ENCODE peak calls at places on chromosomes 16 and 17, in eight cellular contexts. One of them, this sample, is unnamed.

GRCh38 chr16:64181526-64181925 is 940.3 kb downstream of the CDH11 start:
- DNase-seq in CD8-positive, alpha-beta memory T cell: no peak
- DNase-seq in body of pancreas: no peak
- DNase-seq in left ventricle myocardium inferior: no peak
- DNase-seq in AG04450: no peak
- DNase-seq in fibroblast of the aortic adventitia: no peak
- DNase-seq in GM23338: no peak
- DNase-seq in ovary: no peak
- DNase-seq in this sample: no peak

GRCh38 chr17:19492140-19492539 is 41.5 kb upstream of the SLC47A1 start:
- DNase-seq in fibroblast of the aortic adventitia: no peak
- DNase-seq in body of pancreas: no peak
- DNase-seq in left ventricle myocardium inferior: no peak
- DNase-seq in CD8-positive, alpha-beta memory T cell: no peak
- DNase-seq in AG04450: no peak
- DNase-seq in GM23338: peak
- DNase-seq in ovary: no peak
- DNase-seq in this sample: no peak

GRCh38 chr17:80649200-80649644 is 104.6 kb downstream of the RPTOR start:
- DNase-seq in left ventricle myocardium inferior: no peak
- DNase-seq in CD8-positive, alpha-beta memory T cell: no peak
- DNase-seq in GM23338: no peak
- DNase-seq in body of pancreas: no peak
- DNase-seq in fibroblast of the aortic adventitia: no peak
- DNase-seq in ovary: no peak
- DNase-seq in AG04450: no peak
- DNase-seq in this sample: no peak

GRCh38 chr17:48834973-48835372 is 4.1 kb downstream of the CALCOCO2 start:
- DNase-seq in ovary: no peak
- DNase-seq in CD8-positive, alpha-beta memory T cell: no peak
- DNase-seq in AG04450: no peak
- DNase-seq in left ventricle myocardium inferior: no peak
- DNase-seq in GM23338: no peak
- DNase-seq in fibroblast of the aortic adventitia: no peak
- DNase-seq in body of pancreas: no peak
- DNase-seq in this sample: no peak

GRCh38 chr16:1960665-1961630 is 1.6 kb downstream of the NDUFB10 start:
- DNase-seq in left ventricle myocardium inferior: no peak
- DNase-seq in body of pancreas: peak
- DNase-seq in fibroblast of the aortic adventitia: peak
- DNase-seq in GM23338: no peak
- DNase-seq in CD8-positive, alpha-beta memory T cell: no peak
- DNase-seq in ovary: no peak
- DNase-seq in AG04450: no peak
- DNase-seq in this sample: peak

GRCh38 chr16:85541619-85542547 is 71.2 kb upstream of the GSE1 start:
- DNase-seq in body of pancreas: no peak
- DNase-seq in left ventricle myocardium inferior: no peak
- DNase-seq in ovary: no peak
- DNase-seq in AG04450: no peak
- DNase-seq in CD8-positive, alpha-beta memory T cell: no peak
- DNase-seq in fibroblast of the aortic adventitia: no peak
- DNase-seq in GM23338: peak
- DNase-seq in this sample: no peak

GRCh38 chr17:72273301-72274056 is 152.7 kb downstream of the SOX9 start:
- DNase-seq in GM23338: no peak
- DNase-seq in AG04450: no peak
- DNase-seq in ovary: no peak
- DNase-seq in fibroblast of the aortic adventitia: no peak
- DNase-seq in body of pancreas: no peak
- DNase-seq in left ventricle myocardium inferior: no peak
- DNase-seq in CD8-positive, alpha-beta memory T cell: no peak
- DNase-seq in this sample: peak

GRCh38 chr17:80316431-80316830 is 55.8 kb downstream of the RNF213 start:
- DNase-seq in CD8-positive, alpha-beta memory T cell: no peak
- DNase-seq in fibroblast of the aortic adventitia: no peak
- DNase-seq in body of pancreas: no peak
- DNase-seq in AG04450: no peak
- DNase-seq in left ventricle myocardium inferior: no peak
- DNase-seq in ovary: no peak
- DNase-seq in GM23338: no peak
- DNase-seq in this sample: no peak

GRCh38 chr17:76716146-76716833 is 5.5 kb upstream of the MXRA7 start:
- DNase-seq in left ventricle myocardium inferior: peak
- DNase-seq in body of pancreas: no peak
- DNase-seq in ovary: no peak
- DNase-seq in CD8-positive, alpha-beta memory T cell: peak
- DNase-seq in AG04450: peak
- DNase-seq in fibroblast of the aortic adventitia: peak
- DNase-seq in GM23338: no peak
- DNase-seq in this sample: peak

GRCh38 chr16:63629272-63629671 is 1492.6 kb downstream of the CDH11 start:
- DNase-seq in ovary: no peak
- DNase-seq in fibroblast of the aortic adventitia: no peak
- DNase-seq in GM23338: no peak
- DNase-seq in left ventricle myocardium inferior: no peak
- DNase-seq in AG04450: no peak
- DNase-seq in body of pancreas: no peak
- DNase-seq in CD8-positive, alpha-beta memory T cell: no peak
- DNase-seq in this sample: no peak

GRCh38 chr17:79830763-79831366 is 8.4 kb downstream of the CBX4 start:
- DNase-seq in ovary: no peak
- DNase-seq in left ventricle myocardium inferior: no peak
- DNase-seq in CD8-positive, alpha-beta memory T cell: no peak
- DNase-seq in GM23338: no peak
- DNase-seq in fibroblast of the aortic adventitia: no peak
- DNase-seq in body of pancreas: peak
- DNase-seq in AG04450: no peak
- DNase-seq in this sample: no peak

GRCh38 chr17:4607773-4608187 is 23.5 kb downstream of the SMTNL2 start:
- DNase-seq in AG04450: no peak
- DNase-seq in body of pancreas: peak
- DNase-seq in ovary: peak
- DNase-seq in left ventricle myocardium inferior: peak
- DNase-seq in CD8-positive, alpha-beta memory T cell: no peak
- DNase-seq in GM23338: no peak
- DNase-seq in fibroblast of the aortic adventitia: peak
- DNase-seq in this sample: peak

GRCh38 chr17:79534851-79535727 is 75.8 kb downstream of the RBFOX3 start:
- DNase-seq in left ventricle myocardium inferior: no peak
- DNase-seq in CD8-positive, alpha-beta memory T cell: no peak
- DNase-seq in ovary: no peak
- DNase-seq in GM23338: no peak
- DNase-seq in fibroblast of the aortic adventitia: no peak
- DNase-seq in AG04450: no peak
- DNase-seq in body of pancreas: no peak
- DNase-seq in this sample: no peak

GRCh38 chr16:4217246-4218131 is 24.4 kb downstream of the SRL start:
- DNase-seq in GM23338: no peak
- DNase-seq in fibroblast of the aortic adventitia: peak
- DNase-seq in AG04450: no peak
- DNase-seq in left ventricle myocardium inferior: peak
- DNase-seq in body of pancreas: no peak
- DNase-seq in CD8-positive, alpha-beta memory T cell: no peak
- DNase-seq in ovary: peak
- DNase-seq in this sample: no peak
- H3K4me3 ChIP-seq in GM23338: no peak
- H3K4me3 ChIP-seq in fibroblast of the aortic adventitia: no peak
- H3K4me3 ChIP-seq in AG04450: no peak
- H3K4me3 ChIP-seq in left ventricle myocardium inferior: peak
- H3K4me3 ChIP-seq in body of pancreas: no peak
- H3K4me3 ChIP-seq in CD8-positive, alpha-beta memory T cell: no peak
- H3K4me3 ChIP-seq in ovary: no peak
- H3K4me3 ChIP-seq in this sample: no peak

GRCh38 chr16:22188595-22189442 is 17.3 kb upstream of the EEF2K start:
- DNase-seq in AG04450: peak
- DNase-seq in left ventricle myocardium inferior: peak
- DNase-seq in GM23338: peak
- DNase-seq in fibroblast of the aortic adventitia: peak
- DNase-seq in ovary: peak
- DNase-seq in body of pancreas: peak
- DNase-seq in CD8-positive, alpha-beta memory T cell: peak
- DNase-seq in this sample: peak
- H3K4me3 ChIP-seq in AG04450: no peak
- H3K4me3 ChIP-seq in left ventricle myocardium inferior: peak
- H3K4me3 ChIP-seq in GM23338: peak
- H3K4me3 ChIP-seq in fibroblast of the aortic adventitia: no peak
- H3K4me3 ChIP-seq in ovary: no peak
- H3K4me3 ChIP-seq in body of pancreas: no peak
- H3K4me3 ChIP-seq in CD8-positive, alpha-beta memory T cell: peak
- H3K4me3 ChIP-seq in this sample: no peak

GRCh38 chr17:8894189-8894611 is 26.7 kb upstream of the PIK3R6 start:
- DNase-seq in body of pancreas: no peak
- DNase-seq in GM23338: peak
- DNase-seq in CD8-positive, alpha-beta memory T cell: no peak
- DNase-seq in fibroblast of the aortic adventitia: no peak
- DNase-seq in left ventricle myocardium inferior: no peak
- DNase-seq in AG04450: no peak
- DNase-seq in ovary: no peak
- DNase-seq in this sample: no peak

GRCh38 chr17:8893059-8893458 is 25.6 kb upstream of the PIK3R6 start:
- DNase-seq in CD8-positive, alpha-beta memory T cell: no peak
- DNase-seq in AG04450: no peak
- DNase-seq in GM23338: no peak
- DNase-seq in ovary: no peak
- DNase-seq in fibroblast of the aortic adventitia: no peak
- DNase-seq in left ventricle myocardium inferior: no peak
- DNase-seq in body of pancreas: no peak
- DNase-seq in this sample: no peak

GRCh38 chr17:8894673-8895578 is 27.5 kb upstream of the PIK3R6 start:
- DNase-seq in body of pancreas: peak
- DNase-seq in AG04450: peak
- DNase-seq in CD8-positive, alpha-beta memory T cell: no peak
- DNase-seq in GM23338: peak
- DNase-seq in left ventricle myocardium inferior: peak
- DNase-seq in ovary: no peak
- DNase-seq in fibroblast of the aortic adventitia: peak
- DNase-seq in this sample: peak

GRCh38 chr17:8892338-8892690 is 24.8 kb upstream of the PIK3R6 start:
- DNase-seq in ovary: no peak
- DNase-seq in left ventricle myocardium inferior: no peak
- DNase-seq in fibroblast of the aortic adventitia: no peak
- DNase-seq in AG04450: no peak
- DNase-seq in GM23338: no peak
- DNase-seq in CD8-positive, alpha-beta memory T cell: no peak
- DNase-seq in body of pancreas: no peak
- DNase-seq in this sample: no peak

DNA sequence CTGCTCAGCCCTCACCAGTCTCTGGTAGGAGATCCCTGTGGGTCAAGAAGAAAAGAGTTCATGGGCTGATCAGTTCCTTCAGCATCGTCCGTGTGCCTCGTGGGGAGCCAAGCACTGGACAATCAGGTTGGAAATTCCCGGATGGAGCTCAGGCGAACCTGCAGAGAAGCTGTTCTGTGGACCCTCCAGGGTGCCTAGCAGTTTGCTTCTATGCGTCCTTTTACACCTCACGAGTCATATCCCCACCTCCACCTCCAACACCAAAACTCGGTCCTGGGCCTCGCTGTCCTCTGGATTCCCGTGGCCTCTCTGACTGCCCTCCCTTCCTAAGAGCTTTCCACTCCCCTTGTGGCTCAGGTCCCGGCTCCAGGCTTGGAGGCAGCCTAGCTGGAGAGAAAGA is 26.1 kb upstream of the PIK3R6 start:
- DNase-seq in AG04450: no peak
- DNase-seq in CD8-positive, alpha-beta memory T cell: no peak
- DNase-seq in fibroblast of the aortic adventitia: no peak
- DNase-seq in GM23338: no peak
- DNase-seq in left ventricle myocardium inferior: no peak
- DNase-seq in ovary: no peak
- DNase-seq in body of pancreas: no peak
- DNase-seq in this sample: no peak
- H3K4me3 ChIP-seq in AG04450: no peak
- H3K4me3 ChIP-seq in CD8-positive, alpha-beta memory T cell: no peak
- H3K4me3 ChIP-seq in fibroblast of the aortic adventitia: no peak
- H3K4me3 ChIP-seq in GM23338: no peak
- H3K4me3 ChIP-seq in left ventricle myocardium inferior: no peak
- H3K4me3 ChIP-seq in ovary: no peak
- H3K4me3 ChIP-seq in body of pancreas: no peak
- H3K4me3 ChIP-seq in this sample: no peak

GRCh38 chr17:1200440-1200839 is 20.7 kb upstream of the ABR start:
- DNase-seq in body of pancreas: no peak
- DNase-seq in left ventricle myocardium inferior: no peak
- DNase-seq in CD8-positive, alpha-beta memory T cell: no peak
- DNase-seq in GM23338: no peak
- DNase-seq in fibroblast of the aortic adventitia: no peak
- DNase-seq in ovary: no peak
- DNase-seq in AG04450: no peak
- DNase-seq in this sample: no peak

GRCh38 chr17:1206016-1206787 is 26.4 kb upstream of the ABR start:
- DNase-seq in left ventricle myocardium inferior: no peak
- DNase-seq in fibroblast of the aortic adventitia: no peak
- DNase-seq in CD8-positive, alpha-beta memory T cell: no peak
- DNase-seq in body of pancreas: no peak
- DNase-seq in GM23338: no peak
- DNase-seq in ovary: no peak
- DNase-seq in AG04450: no peak
- DNase-seq in this sample: no peak

GRCh38 chr17:1203967-1204291 is 24.1 kb upstream of the ABR start:
- DNase-seq in fibroblast of the aortic adventitia: no peak
- DNase-seq in GM23338: peak
- DNase-seq in AG04450: no peak
- DNase-seq in ovary: no peak
- DNase-seq in body of pancreas: no peak
- DNase-seq in left ventricle myocardium inferior: no peak
- DNase-seq in CD8-positive, alpha-beta memory T cell: no peak
- DNase-seq in this sample: no peak

GRCh38 chr17:1201132-1201702 is 21.4 kb upstream of the ABR start:
- DNase-seq in GM23338: no peak
- DNase-seq in body of pancreas: no peak
- DNase-seq in ovary: no peak
- DNase-seq in fibroblast of the aortic adventitia: no peak
- DNase-seq in CD8-positive, alpha-beta memory T cell: peak
- DNase-seq in AG04450: no peak
- DNase-seq in left ventricle myocardium inferior: no peak
- DNase-seq in this sample: no peak

DNA sequence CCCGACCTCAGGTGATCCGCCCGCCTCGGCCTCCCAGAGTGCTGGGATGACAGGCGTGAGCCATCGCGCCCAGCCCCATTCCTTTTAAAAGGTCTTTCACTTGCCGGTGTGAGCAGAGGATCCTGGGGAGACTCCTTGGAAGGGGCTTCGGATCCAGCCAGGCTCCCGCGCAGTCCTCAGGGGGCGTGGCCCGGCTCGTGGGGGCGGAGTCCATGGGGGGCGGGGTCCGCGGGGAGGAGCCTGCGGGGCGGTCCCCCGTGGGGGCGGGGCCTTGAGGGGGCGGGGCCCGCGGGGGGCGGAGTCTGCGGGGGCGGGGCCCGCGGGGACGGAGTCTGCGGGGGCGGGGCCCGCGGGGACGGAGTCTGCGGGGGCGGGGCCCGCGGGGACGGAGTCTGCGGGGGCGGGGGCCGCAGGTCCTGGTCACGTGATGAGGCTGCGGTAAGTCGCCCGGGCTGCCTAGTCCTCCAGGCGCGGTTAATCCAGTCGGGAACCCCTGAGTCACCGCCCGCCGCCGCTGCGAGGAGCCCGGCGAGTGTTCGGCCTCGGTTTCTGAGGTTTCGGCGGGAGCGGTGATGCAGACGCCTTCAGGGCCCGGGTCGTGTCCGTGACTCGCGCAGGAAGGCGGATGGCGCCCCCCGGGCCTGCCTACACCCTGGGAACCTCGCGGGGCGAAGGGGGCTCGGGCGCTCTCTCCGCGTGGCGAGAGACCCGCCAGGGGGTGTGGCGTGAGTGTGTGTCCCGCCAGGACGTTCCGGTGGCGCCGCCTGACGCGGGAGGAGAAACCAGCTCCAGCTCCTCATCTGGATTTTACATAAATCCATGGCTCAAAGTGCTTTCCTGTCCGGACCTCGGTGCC is 23.6 kb upstream of the ABR start:
- DNase-seq in GM23338: peak
- DNase-seq in CD8-positive, alpha-beta memory T cell: peak
- DNase-seq in fibroblast of the aortic adventitia: peak
- DNase-seq in AG04450: no peak
- DNase-seq in left ventricle myocardium inferior: peak
- DNase-seq in ovary: peak
- DNase-seq in body of pancreas: peak
- DNase-seq in this sample: peak
- H3K4me3 ChIP-seq in GM23338: peak
- H3K4me3 ChIP-seq in CD8-positive, alpha-beta memory T cell: peak
- H3K4me3 ChIP-seq in fibroblast of the aortic adventitia: peak
- H3K4me3 ChIP-seq in AG04450: peak
- H3K4me3 ChIP-seq in left ventricle myocardium inferior: peak
- H3K4me3 ChIP-seq in ovary: peak
- H3K4me3 ChIP-seq in body of pancreas: no peak
- H3K4me3 ChIP-seq in this sample: peak